ENCODE peak calls at places on chromosomes 7 and 10, in eight cellular contexts. H is NCI-H1105; F is sciatic nerve; N is fibroblast of pulmonary artery; K is uterus; V is LoVo; C is activated T-cell treated with anti-CD3 and anti-CD28 coated beads, Interleukin-2, amount 50 U/mL, for 4 hours; Y is coronary artery. M is an unnamed sample.

GRCh38 chr10:14656052-14656451 is 118.6 kb downstream of the FAM107B start:
- DNase-seq in H (no peak), F (no peak), N (no peak), K (no peak), V (no peak), C (no peak), Y (no peak), M (no peak)

GRCh38 chr7:80548790-80549530 is 37.1 kb upstream of the GNAT3 start:
- DNase-seq in H (no peak), F (no peak), N (peak), K (no peak), V (no peak), C (no peak), Y (no peak), M (no peak)

GRCh38 chr7:128929201-128929808 is 8.4 kb upstream of the IRF5 start:
- DNase-seq in H (no peak), F (peak), N (no peak), K (no peak), V (no peak), C (no peak), Y (peak), M (no peak)

GRCh38 chr10:71846816-71847215 is 4.2 kb downstream of the PSAP start:
- DNase-seq in H (no peak), F (no peak), N (no peak), K (no peak), V (no peak), C (no peak), Y (no peak), M (no peak)

GRCh38 chr10:93821051-93821772 is 63.5 kb downstream of the LGI1 start:
- DNase-seq in H (no peak), F (no peak), N (peak), K (no peak), V (peak), C (no peak), Y (no peak), M (no peak)

GRCh38 chr7:157263156-157263555 is 73.6 kb upstream of the DNAJB6 start:
- DNase-seq in H (no peak), F (no peak), N (no peak), K (no peak), V (no peak), C (no peak), Y (no peak), M (no peak)

GRCh38 chr10:116665541-116666125 is 44.9 kb downstream of the PNLIPRP2 start:
- DNase-seq in H (no peak), F (peak), N (peak), K (peak), V (no peak), C (no peak), Y (no peak), M (peak)

GRCh38 chr7:90337106-90337505 is 9.4 kb upstream of the GTPBP10 start:
- DNase-seq in H (no peak), F (no peak), N (no peak), K (no peak), V (no peak), C (no peak), Y (no peak), M (no peak)

GRCh38 chr7:95509199-95509598 is 23.5 kb downstream of the ASB4 start:
- DNase-seq in H (peak), F (no peak), N (peak), K (no peak), V (no peak), C (no peak), Y (no peak), M (no peak)

GRCh38 chr7:30445770-30446169 is 32.8 kb downstream of the NOD1 start:
- DNase-seq in H (no peak), F (peak), N (peak), K (peak), V (no peak), C (peak), Y (no peak), M (no peak)

GRCh38 chr10:62244785-62245595 is 23.7 kb downstream of the RTKN2 start:
- DNase-seq in H (peak), F (no peak), N (peak), K (no peak), V (peak), C (peak), Y (no peak), M (no peak)

GRCh38 chr10:109430844-109431243 is 492.5 kb downstream of the XPNPEP1 start:
- DNase-seq in H (no peak), F (no peak), N (no peak), K (no peak), V (no peak), C (no peak), Y (no peak), M (no peak)

GRCh38 chr10:72171175-72171630 is 44.6 kb upstream of the ANAPC16 start:
- DNase-seq in H (no peak), F (no peak), N (peak), K (no peak), V (peak), C (no peak), Y (no peak), M (no peak)

GRCh38 chr7:32034052-32034451 is 36.2 kb downstream of the PDE1C start:
- DNase-seq in H (peak), F (no peak), N (no peak), K (no peak), V (no peak), C (no peak), Y (no peak), M (no peak)

GRCh38 chr10:46551701-46552525 is 4.5 kb downstream of the GPRIN2 start:
- DNase-seq in H (no peak), F (peak), N (no peak), K (no peak), V (no peak), C (no peak), Y (peak), M (no peak)

GRCh38 chr10:60429084-60429849 is 39.6 kb upstream of the ANK3 start:
- DNase-seq in H (no peak), F (peak), N (peak), K (no peak), V (no peak), C (no peak), Y (no peak), M (no peak)

GRCh38 chr7:6306471-6306870 is 34.0 kb upstream of the CYTH3 start:
- DNase-seq in H (no peak), F (no peak), N (peak), K (no peak), V (peak), C (no peak), Y (no peak), M (no peak)

GRCh38 chr7:158282461-158283001 is 305.1 kb downstream of the PTPRN2 start:
- DNase-seq in H (no peak), F (no peak), N (no peak), K (peak), V (no peak), C (no peak), Y (peak), M (peak)

GRCh38 chr7:158860394-158860793 is 4.0 kb downstream of the DYNC2I1 start:
- DNase-seq in H (no peak), F (no peak), N (no peak), K (no peak), V (no peak), C (no peak), Y (no peak), M (no peak)

GRCh38 chr10:49539320-49539885 is 482 bp upstream of the ERCC6 start:
- DNase-seq in H (no peak), F (peak), N (peak), K (no peak), V (peak), C (no peak), Y (peak), M (no peak)

M was measured in osteocyte.